ENCODE peak calls at places on chromosomes 11 and 22, in six cellular contexts. S is HCT116, K is hepatocyte, W is PC-3, D is H9, Q is astrocyte. J is an unnamed sample.

GRCh38 chr11:87743002-87743401 is 432.2 kb downstream of the RAB38 start:
- DNase-seq in S (no peak), K (no peak), W (peak; percentile 51), D (no peak), Q (no peak), J (no peak)

GRCh38 chr11:33891714-33892327 is at the start of gene LMO2:
- DNase-seq in S (no peak), K (no peak), W (no peak), D (no peak), Q (no peak), J (no peak)

GRCh38 chr11:32043737-32044515 is 46.9 kb upstream of the RCN1 start:
- DNase-seq in S (no peak), K (no peak), W (no peak), D (no peak), Q (peak; percentile 19), J (no peak)

GRCh38 chr22:33271390-33272161 is 213.4 kb upstream of the SYN3 start:
- DNase-seq in S (no peak), K (no peak), W (no peak), D (no peak), Q (peak; percentile 32), J (peak; percentile 54)

GRCh38 chr11:122697636-122698167 is 42.2 kb downstream of the UBASH3B start:
- DNase-seq in S (no peak), K (no peak), W (peak; percentile 79), D (no peak), Q (peak; percentile 54), J (peak; percentile 59)

GRCh38 chr11:34169664-34170063 is 64.2 kb downstream of the NAT10 start:
- DNase-seq in S (no peak), K (no peak), W (no peak), D (no peak), Q (no peak), J (no peak)

GRCh38 chr11:112817376-112817775 is 143.8 kb upstream of the NCAM1 start:
- DNase-seq in S (no peak), K (no peak), W (no peak), D (no peak), Q (no peak), J (no peak)

GRCh38 chr11:88414981-88415391 is 77.5 kb upstream of the CTSC start:
- DNase-seq in S (no peak), K (no peak), W (peak; percentile 76), D (no peak), Q (peak; percentile 64), J (peak; percentile 71)

GRCh38 chr11:119907934-119908760 is 179.1 kb upstream of the NECTIN1 start:
- DNase-seq in S (no peak), K (no peak), W (no peak), D (no peak), Q (no peak), J (no peak)

GRCh38 chr22:36160499-36160942 is at the start of gene APOL3:
- DNase-seq in S (no peak), K (no peak), W (peak; percentile 29), D (no peak), Q (peak; percentile 29), J (peak; percentile 34)

GRCh38 chr22:19965771-19966709 is 24.4 kb upstream of the TXNRD2 start:
- DNase-seq in S (no peak), K (no peak), W (no peak), D (peak; percentile 59), Q (no peak), J (no peak)

GRCh38 chr11:88448131-88448530 is 110.6 kb upstream of the CTSC start:
- DNase-seq in S (no peak), K (no peak), W (no peak), D (no peak), Q (no peak), J (no peak)

GRCh38 chr11:57161351-57161750 is 20.4 kb upstream of the LRRC55 start:
- DNase-seq in S (no peak), K (no peak), W (no peak), D (no peak), Q (no peak), J (no peak)

GRCh38 chr11:129382583-129382982 is 6.9 kb downstream of the BARX2 start:
- DNase-seq in S (no peak), K (no peak), W (no peak), D (no peak), Q (no peak), J (no peak)
- H3K79me2 ChIP-seq in S (no peaks in the 10 kb centered on the region), K (no peaks in the 10 kb centered on the region), W (no peaks in the 10 kb centered on the region), D (no peaks in the 10 kb centered on the region), Q (no peaks in the 10 kb centered on the region), J (no peaks in the 10 kb centered on the region)

DNA sequence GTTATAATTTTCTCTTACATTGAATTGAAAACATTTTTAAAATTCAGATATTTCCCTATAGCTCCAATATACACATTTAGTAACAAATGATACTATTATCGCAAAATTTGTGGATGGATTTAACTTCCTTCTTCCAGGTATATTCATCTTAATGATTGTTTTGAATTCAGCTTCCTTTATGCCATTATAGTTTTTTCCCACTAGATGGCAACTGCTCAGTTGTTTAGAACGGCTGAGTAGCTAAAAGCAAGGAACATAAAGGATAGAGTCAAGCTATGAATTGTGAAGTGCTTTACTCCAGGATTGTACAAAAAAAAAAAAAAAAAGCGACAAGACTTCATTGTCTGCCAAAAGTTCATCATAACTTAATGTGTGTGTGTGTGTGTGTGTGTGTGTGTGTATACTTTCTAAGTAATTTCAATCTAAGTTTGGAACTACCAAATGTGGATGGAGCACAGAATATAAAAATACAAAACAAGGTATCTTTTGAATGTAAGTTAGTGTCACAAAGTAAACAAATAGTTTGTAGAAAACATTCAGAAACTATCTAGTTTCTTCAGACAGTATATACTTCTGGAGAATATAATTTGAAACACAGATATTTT is 846.4 kb downstream of the DLG2 start:
- DNase-seq in S (peak; percentile 12), K (peak; percentile 21), W (peak; percentile 74), D (no peak), Q (peak; percentile 6), J (peak; percentile 10)
- TF ChIP-seq CTCF in S (peak; percentile 56), K (peak; percentile 60), W (peak; percentile 81), D (peak; percentile 66), Q (peak; percentile 58), J (peak; percentile 28)

DNA sequence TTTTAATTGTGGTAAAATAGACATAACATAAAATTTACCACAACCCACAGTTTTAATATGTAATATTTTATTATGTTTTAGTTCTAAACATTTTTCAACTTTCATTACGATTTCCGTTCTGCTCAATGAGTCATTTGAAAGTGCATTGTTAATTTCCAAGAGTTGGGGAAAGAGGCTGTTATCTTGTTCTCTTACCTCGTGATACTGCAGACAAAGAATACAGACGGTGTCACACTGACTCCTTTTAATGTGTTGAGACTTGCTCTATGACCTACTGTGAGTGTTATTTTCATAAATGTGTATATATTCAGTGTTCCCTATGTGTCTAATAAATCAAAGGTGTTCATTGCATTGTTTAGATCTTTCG is 10.8 kb upstream of the RAC2 start:
- DNase-seq in S (no peak), K (no peak), W (peak; percentile 11), D (no peak), Q (peak; percentile 74), J (peak; percentile 77)
- H3K27me3 ChIP-seq in S (no peaks in the 10 kb centered on the region), K (peaks cover 4% of the 10 kb centered on the region), W (no peaks in the 10 kb centered on the region), D (no peaks in the 10 kb centered on the region), Q (no peaks in the 10 kb centered on the region), J (peaks cover 18% of the 10 kb centered on the region)

DNA sequence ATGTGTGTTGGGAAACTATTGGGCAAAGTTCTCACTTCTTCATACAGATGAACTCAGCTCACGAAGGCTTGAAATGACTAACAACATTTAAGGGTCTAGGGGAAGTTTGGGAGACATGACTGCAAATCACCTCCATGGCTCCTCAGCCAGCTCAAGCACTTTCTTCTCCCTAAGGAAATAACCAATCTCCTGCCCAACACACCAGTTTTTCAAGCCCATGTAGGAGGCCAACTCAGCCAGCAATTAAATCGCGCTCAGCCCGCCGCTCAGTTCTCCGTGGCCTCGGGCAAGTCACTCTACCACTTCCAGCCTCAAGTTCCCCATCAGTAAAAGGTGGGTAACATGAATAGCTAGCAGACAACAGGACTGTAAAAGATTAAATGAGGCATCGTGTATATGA is 814 bp downstream of the POLDIP3 start:
- DNase-seq in S (no peak), K (no peak), W (peak; percentile 13), D (no peak), Q (peak; percentile 15), J (no peak)
- H3K79me2 ChIP-seq in S (peaks cover 55% of the 10 kb centered on the region), K (peaks cover 53% of the 10 kb centered on the region), W (peaks cover 55% of the 10 kb centered on the region), D (peaks cover 35% of the 10 kb centered on the region), Q (peaks cover 52% of the 10 kb centered on the region), J (peaks cover 49% of the 10 kb centered on the region)